ENCODE peak calls at places on chromosomes 16 and 17, in five cellular contexts. O is nucleus accumbens; A is activated naive CD4-positive, alpha-beta T cell treated with Interleukin-2 at 50 U/mL for 16 hours; S is fibroblast of pulmonary artery; F is hepatic stellate cell. E is an unnamed sample.

GRCh38 chr16:88524274-88524972 is 45.8 kb upstream of the ZC3H18 start:
- DNase-seq in O (no peak), A (no peak), S (no peak), F (no peak), E (no peak)

GRCh38 chr16:83356266-83356665 is 451.5 kb upstream of the HSBP1 start:
- DNase-seq in O (no peak), A (no peak), S (peak), F (peak), E (peak)

GRCh38 chr17:74513987-74514631 is 17.2 kb downstream of the CD300LB start:
- DNase-seq in O (no peak), A (peak), S (peak), F (no peak), E (no peak)

GRCh38 chr16:67141391-67141790 is 9.4 kb downstream of the B3GNT9 start:
- DNase-seq in O (no peak), A (no peak), S (no peak), F (no peak), E (no peak)

GRCh38 chr17:82932146-82933005 is 92.6 kb upstream of the ZNF750 start:
- DNase-seq in O (no peak), A (no peak), S (peak), F (peak), E (no peak)

GRCh38 chr16:17607075-17607509 is 136.3 kb upstream of the XYLT1 start:
- DNase-seq in O (no peak), A (no peak), S (no peak), F (no peak), E (no peak)

GRCh38 chr17:64460955-64461354 is 12.0 kb downstream of the MILR1 start:
- DNase-seq in O (no peak), A (no peak), S (peak), F (no peak), E (no peak)

GRCh38 chr16:78576941-78577340 is 477.5 kb downstream of the WWOX start:
- DNase-seq in O (no peak), A (no peak), S (no peak), F (no peak), E (no peak)

GRCh38 chr17:681738-682137 is 32.9 kb downstream of the VPS53 start:
- DNase-seq in O (no peak), A (no peak), S (peak), F (peak), E (no peak)

GRCh38 chr16:29148867-29149272 is 164.0 kb downstream of the LAT start:
- DNase-seq in O (no peak), A (peak), S (no peak), F (no peak), E (no peak)

E was measured in SJSA1.